ENCODE peak calls at places on chromosome 10, in four cellular contexts. R is CD8-positive, alpha-beta T cell; S is GM06990; O is left ventricle myocardium inferior. K is an unnamed sample.

GRCh38 chr10:79084012-79084971 is 15.5 kb downstream of the ZMIZ1 start:
- DNase-seq in R (no peak), S (no peak), O (peak), K (no peak)

GRCh38 chr10:72832701-72833100 is 60.8 kb upstream of the OIT3 start:
- DNase-seq in R (no peak), S (no peak), O (no peak), K (no peak)

GRCh38 chr10:47058303-47058702 is 147.1 kb downstream of the PTPN20 start:
- DNase-seq in R (no peak), S (no peak), O (no peak), K (no peak)

GRCh38 chr10:63628526-63629362 is 107.5 kb downstream of the REEP3 start:
- DNase-seq in R (no peak), S (peak), O (peak), K (peak)

GRCh38 chr10:97888641-97889262 is 39.1 kb downstream of the GOLGA7B start:
- DNase-seq in R (no peak), S (no peak), O (no peak), K (no peak)

GRCh38 chr10:46556515-46557318 is at the start of gene GPRIN2:
- DNase-seq in R (no peak), S (no peak), O (peak), K (no peak)

GRCh38 chr10:47022311-47023131 is 111.3 kb downstream of the PTPN20 start:
- DNase-seq in R (no peak), S (no peak), O (no peak), K (no peak)

GRCh38 chr10:14478639-14479038 is 147.9 kb upstream of the FRMD4A start:
- DNase-seq in R (no peak), S (no peak), O (peak), K (no peak)

GRCh38 chr10:34479520-34480179 is 335.4 kb downstream of the PARD3 start:
- DNase-seq in R (no peak), S (no peak), O (no peak), K (no peak)

GRCh38 chr10:103578782-103579382 is 85.4 kb downstream of the NEURL1 start:
- DNase-seq in R (no peak), S (no peak), O (no peak), K (no peak)

GRCh38 chr10:31765546-31765945 is 163.1 kb downstream of the ARHGAP12 start:
- DNase-seq in R (no peak), S (no peak), O (no peak), K (no peak)

GRCh38 chr10:77925410-77925794 is 1.2 kb downstream of the DLG5 start:
- DNase-seq in R (no peak), S (no peak), O (no peak), K (no peak)

GRCh38 chr10:43689007-43689491 is 40.4 kb upstream of the ZNF32 start:
- DNase-seq in R (no peak), S (no peak), O (no peak), K (no peak)

GRCh38 chr10:125878957-125879835 is 1.9 kb downstream of the DHX32 start:
- DNase-seq in R (no peak), S (no peak), O (no peak), K (no peak)

GRCh38 chr10:58570979-58571378 is 58.3 kb downstream of the BICC1 start:
- DNase-seq in R (no peak), S (no peak), O (no peak), K (no peak)

GRCh38 chr10:10499839-10500238 is 517.8 kb upstream of the CELF2 start:
- DNase-seq in R (no peak), S (no peak), O (no peak), K (no peak)

GRCh38 chr10:61912981-61913380 is 11.5 kb downstream of the ARID5B start:
- DNase-seq in R (no peak), S (no peak), O (no peak), K (no peak)

GRCh38 chr10:14661818-14662217 is 112.9 kb downstream of the FAM107B start:
- DNase-seq in R (peak), S (no peak), O (no peak), K (no peak)

GRCh38 chr10:17348111-17349008 is 106.0 kb downstream of the ST8SIA6 start:
- DNase-seq in R (no peak), S (no peak), O (peak), K (no peak)

GRCh38 chr10:77927343-77928256 is 1.0 kb upstream of the DLG5 start:
- DNase-seq in R (no peak), S (no peak), O (no peak), K (no peak)

GRCh38 chr10:79274279-79275104 is 72.8 kb upstream of the PPIF start:
- DNase-seq in R (no peak), S (no peak), O (peak), K (no peak)

GRCh38 chr10:24951201-24952145 is 933 bp downstream of the PRTFDC1 start:
- DNase-seq in R (peak), S (no peak), O (no peak), K (no peak)
- H3K4me3 ChIP-seq in R (peak), S (no peak), O (peak), K (peak)

DNA sequence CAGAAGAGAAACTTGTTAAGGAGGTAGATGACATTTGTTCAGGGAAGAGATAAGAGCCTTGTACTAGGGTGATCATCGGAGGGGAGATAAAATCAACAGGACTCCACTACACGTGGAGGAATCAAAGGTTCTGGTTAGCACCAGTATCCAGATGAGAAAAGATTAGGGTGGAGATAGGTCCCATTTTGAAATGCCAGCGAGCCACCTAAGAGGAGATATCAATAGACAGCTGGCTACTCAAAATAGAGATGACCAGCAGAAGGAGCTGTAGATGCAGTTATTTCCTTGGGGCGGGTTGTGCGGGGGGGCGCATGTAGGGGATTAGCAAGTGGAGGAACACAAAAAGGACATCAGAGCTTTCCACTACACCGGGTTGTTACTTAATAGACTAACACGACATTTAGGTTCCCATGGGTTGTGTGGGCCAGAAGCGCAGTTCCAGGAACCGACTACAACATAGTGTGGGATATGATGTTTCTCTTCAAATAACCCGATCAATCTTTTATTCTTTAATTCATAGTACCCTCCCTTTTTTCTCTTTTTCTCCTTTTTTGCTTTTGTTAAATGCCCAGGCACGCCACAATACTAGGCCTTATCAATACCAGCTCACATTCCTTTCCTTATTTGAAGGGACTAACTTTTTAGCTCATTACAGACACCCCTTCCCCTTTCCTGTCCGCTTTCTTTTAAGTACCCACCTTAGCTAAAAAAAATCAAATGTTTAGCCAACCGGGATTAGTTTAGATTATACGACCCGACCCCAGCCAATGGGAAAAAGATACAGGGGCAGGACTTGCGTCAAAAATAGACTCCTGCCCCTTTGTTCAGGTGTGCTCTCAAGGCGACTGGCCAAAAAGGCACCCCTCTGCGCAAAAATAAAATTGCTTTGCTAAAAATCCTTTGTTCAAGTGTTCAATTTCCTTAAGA is 2.0 kb upstream of the KIF11 start:
- DNase-seq in R (no peak), S (peak), O (peak), K (no peak)
- TF ChIP-seq CTCF in R (no peak), S (peak), O (peak), K (peak)

GRCh38 chr10:124647421-124648130 is 96.6 kb downstream of the FAM53B start:
- DNase-seq in R (peak), S (peak), O (peak), K (peak)
- H3K4me3 ChIP-seq in R (peak), S (no peak), O (no peak), K (no peak)

GRCh38 chr10:120630266-120630665 is 173.2 kb downstream of the PLPP4 start:
- DNase-seq in R (no peak), S (no peak), O (no peak), K (no peak)

GRCh38 chr10:120632047-120632446 is 175.0 kb downstream of the PLPP4 start:
- DNase-seq in R (no peak), S (no peak), O (no peak), K (no peak)

GRCh38 chr10:120632936-120633335 is 175.9 kb downstream of the PLPP4 start:
- DNase-seq in R (no peak), S (no peak), O (no peak), K (no peak)

GRCh38 chr10:120634629-120635028 is 177.6 kb downstream of the PLPP4 start:
- DNase-seq in R (no peak), S (no peak), O (no peak), K (no peak)
- TF ChIP-seq CTCF in R (no peak), S (peak), O (no peak), K (peak)

K was measured in GM12864.